ENCODE peak calls at places on chromosome 16, in seven cellular contexts. T is activated naive CD8-positive, alpha-beta T cell treated with anti-CD3 and anti-CD28 coated beads, Interleukin-2, amount 10 ng/mL, durations not matched to agents 7 days and 5 days; V is mucosa of descending colon; I is SK-N-SH treated with all-trans-retinoic acid at 6 μM for 48 hours; Y is A549; U is natural killer cell; G is foreskin keratinocyte. L is an unnamed sample.

GRCh38 chr16:17544304-17544703 is 73.5 kb upstream of the XYLT1 start:
- ATAC-seq in T (no peak), V (no peak), I (no peak), Y (no peak), U (no peak), G (no peak), L (no peak)

GRCh38 chr16:85546585-85547447 is 66.3 kb upstream of the GSE1 start:
- ATAC-seq in T (no peak), V (no peak), I (no peak), Y (no peak), U (no peak), G (no peak), L (no peak)

GRCh38 chr16:85657267-85657650 is 31.5 kb downstream of the GINS2 start:
- ATAC-seq in T (no peak), V (no peak), I (no peak), Y (no peak), U (no peak), G (no peak), L (no peak)

GRCh38 chr16:5448798-5449197 is 351.2 kb upstream of the EEF2KMT start:
- ATAC-seq in T (no peak), V (no peak), I (no peak), Y (no peak), U (no peak), G (no peak), L (no peak)

GRCh38 chr16:19666451-19666850 is 51.6 kb downstream of the KNOP1 start:
- ATAC-seq in T (no peak), V (no peak), I (no peak), Y (no peak), U (no peak), G (no peak), L (no peak)

GRCh38 chr16:27737513-27737912 is 187.6 kb downstream of the KATNIP start:
- ATAC-seq in T (no peak), V (no peak), I (no peak), Y (no peak), U (no peak), G (peak; percentile 79), L (no peak)

GRCh38 chr16:2919511-2920255 is 8.0 kb downstream of the FLYWCH1 start:
- ATAC-seq in T (peak; percentile 33), V (peak; percentile 69), I (peak; percentile 61), Y (peak; percentile 69), U (peak; percentile 78), G (no peak), L (peak; percentile 31)

GRCh38 chr16:67517661-67518423 is 10.8 kb upstream of the RIPOR1 start:
- ATAC-seq in T (no peak), V (no peak), I (no peak), Y (no peak), U (no peak), G (no peak), L (no peak)

GRCh38 chr16:84867696-84868095 is 47.9 kb downstream of the CRISPLD2 start:
- ATAC-seq in T (no peak), V (no peak), I (no peak), Y (no peak), U (no peak), G (no peak), L (no peak)

GRCh38 chr16:19374402-19374801 is 43.3 kb upstream of the TMC5 start:
- ATAC-seq in T (no peak), V (no peak), I (no peak), Y (no peak), U (no peak), G (no peak), L (no peak)

GRCh38 chr16:4488486-4488967 is 12.3 kb downstream of the HMOX2 start:
- ATAC-seq in T (peak; percentile 84), V (peak; percentile 74), I (peak; percentile 69), Y (peak; percentile 35), U (peak; percentile 85), G (peak; percentile 49), L (no peak)

GRCh38 chr16:47034455-47034854 is 61.0 kb upstream of the DNAJA2 start:
- ATAC-seq in T (no peak), V (no peak), I (no peak), Y (no peak), U (no peak), G (no peak), L (no peak)

GRCh38 chr16:77896357-77896972 is 108.1 kb downstream of the VAT1L start:
- ATAC-seq in T (no peak), V (no peak), I (peak; percentile 49), Y (no peak), U (no peak), G (no peak), L (no peak)

GRCh38 chr16:27378871-27379580 is 22.9 kb upstream of the IL21R start:
- ATAC-seq in T (no peak), V (no peak), I (no peak), Y (no peak), U (no peak), G (no peak), L (no peak)

GRCh38 chr16:85084841-85085535 is 27.3 kb downstream of the CIBAR2 start:
- ATAC-seq in T (no peak), V (no peak), I (no peak), Y (no peak), U (no peak), G (no peak), L (no peak)

GRCh38 chr16:66103245-66103644 is 263.2 kb upstream of the CDH5 start:
- ATAC-seq in T (no peak), V (no peak), I (peak; percentile 63), Y (no peak), U (no peak), G (no peak), L (no peak)

GRCh38 chr16:3459401-3460090 is 16.1 kb downstream of the NAA60 start:
- ATAC-seq in T (peak; percentile 11), V (no peak), I (no peak), Y (no peak), U (no peak), G (no peak), L (no peak)

GRCh38 chr16:71357681-71358080 is 842 bp upstream of the CALB2 start:
- ATAC-seq in T (no peak), V (no peak), I (no peak), Y (peak; percentile 22), U (no peak), G (no peak), L (no peak)

GRCh38 chr16:4315185-4316102 is at the start of gene GLIS2:
- ATAC-seq in T (peak; percentile 17), V (peak; percentile 51), I (peak; percentile 63), Y (peak; percentile 37), U (peak; percentile 64), G (peak; percentile 20), L (peak; percentile 35)

GRCh38 chr16:57406881-57407280 is 2.3 kb downstream of the CCL17 start:
- ATAC-seq in T (no peak), V (no peak), I (no peak), Y (no peak), U (no peak), G (no peak), L (peak; percentile 31)

GRCh38 chr16:27181020-27181419 is 22.3 kb upstream of the KDM8 start:
- ATAC-seq in T (no peak), V (peak; percentile 36), I (no peak), Y (peak; percentile 61), U (no peak), G (peak; percentile 45), L (peak; percentile 35)

GRCh38 chr16:11683140-11683539 is 14.9 kb downstream of the SNN start:
- ATAC-seq in T (no peak), V (no peak), I (no peak), Y (no peak), U (no peak), G (no peak), L (no peak)

GRCh38 chr16:23071202-23072083 is 77.8 kb downstream of the USP31 start:
- ATAC-seq in T (no peak), V (peak; percentile 40), I (peak; percentile 64), Y (peak; percentile 57), U (no peak), G (peak; percentile 86), L (peak; percentile 68)

GRCh38 chr16:68128577-68129305 is 43.6 kb downstream of the NFATC3 start:
- ATAC-seq in T (no peak), V (no peak), I (no peak), Y (peak; percentile 48), U (no peak), G (no peak), L (no peak)

GRCh38 chr16:89505204-89506112 is 2.7 kb upstream of the SPG7 start:
- ATAC-seq in T (peak; percentile 62), V (peak; percentile 67), I (no peak), Y (peak; percentile 68), U (peak; percentile 64), G (peak; percentile 47), L (peak; percentile 68)

GRCh38 chr16:56311208-56312027 is 113.9 kb downstream of the AMFR start:
- ATAC-seq in T (no peak), V (peak; percentile 26), I (peak; percentile 60), Y (peak; percentile 80), U (no peak), G (peak; percentile 32), L (peak; percentile 20)